ENCODE peak calls at places on chromosomes 4 and X, in seven cellular contexts. L, J, F, E, U, C and Y are unnamed samples.
A peak's percentile ranks its signal among the peaks of the same experiment; 100 is the strongest.

GRCh38 chrX:3076416-3076991 is 35.2 kb downstream of the ARSF start:
- DNase-seq in C (no peak), F (no peak), U (no peak), E (peak; percentile 7), J (no peak), L (no peak), Y (no peak)

GRCh38 chrX:1657367-1658082 is 42.7 kb downstream of the ASMT start:
- DNase-seq in E (peak; percentile 42), J (no peak), C (no peak), U (no peak), F (no peak), L (peak; percentile 17), Y (peak; percentile 36)

GRCh38 chrX:102546818-102547493 is 30.4 kb upstream of the TMSB15A start:
- DNase-seq in J (no peak), C (no peak), F (no peak), E (peak; percentile 8), L (no peak), U (no peak), Y (no peak)

GRCh38 chrX:56728321-56728720 is 722 bp upstream of the NBDY start:
- DNase-seq in F (no peak), C (no peak), U (no peak), L (no peak), E (no peak), J (no peak), Y (peak; percentile 34)

GRCh38 chr4:4784379-4784778 is 75.1 kb upstream of the MSX1 start:
- DNase-seq in L (no peak), F (no peak), E (peak; percentile 88), C (no peak), J (no peak), U (no peak), Y (no peak)

GRCh38 chr4:89939464-89939863 is 44.8 kb downstream of the MMRN1 start:
- DNase-seq in U (no peak), F (no peak), E (no peak), J (no peak), C (no peak), L (no peak), Y (no peak)

GRCh38 chr4:47528651-47529050 is 43.6 kb downstream of the ATP10D start:
- DNase-seq in L (no peak), U (no peak), E (no peak), C (no peak), J (no peak), F (no peak), Y (peak; percentile 75)

GRCh38 chrX:106564986-106565385 is 46.8 kb upstream of the RADX start:
- DNase-seq in J (no peak), F (no peak), U (no peak), L (no peak), E (no peak), C (no peak), Y (no peak)

GRCh38 chr4:165207016-165207430 is 338 bp upstream of the KLHL2 start:
- DNase-seq in U (no peak), J (no peak), F (no peak), L (peak; percentile 31), E (peak; percentile 37), C (no peak), Y (peak; percentile 41)

GRCh38 chr4:64776820-64777219 is 367.6 kb upstream of the TECRL start:
- DNase-seq in L (no peak), E (no peak), C (no peak), F (no peak), J (no peak), U (no peak), Y (no peak)

GRCh38 chr4:155403886-155404285 is 27.1 kb upstream of the MAP9 start:
- DNase-seq in J (no peak), E (peak; percentile 63), F (no peak), L (no peak), C (no peak), U (peak; percentile 36), Y (peak; percentile 64)

GRCh38 chr4:163587867-163588266 is 93.4 kb downstream of the TMA16 start:
- DNase-seq in J (no peak), C (no peak), E (no peak), U (no peak), L (no peak), F (no peak), Y (peak; percentile 1)
- TF ChIP-seq CTCF in J (no peak), C (no peak), E (peak; percentile 34), U (peak; percentile 50), L (no peak), F (peak; percentile 29), Y (peak; percentile 24)

GRCh38 chr4:24550773-24551172 is 33.6 kb downstream of the DHX15 start:
- DNase-seq in J (no peak), E (no peak), F (no peak), L (no peak), C (no peak), U (no peak), Y (peak; percentile 60)

GRCh38 chr4:24547979-24548378 is 36.4 kb downstream of the DHX15 start:
- DNase-seq in E (no peak), U (no peak), C (no peak), L (no peak), F (no peak), J (no peak), Y (no peak)

GRCh38 chr4:24557036-24558022 is 27.0 kb downstream of the DHX15 start:
- DNase-seq in J (no peak), E (no peak), F (no peak), L (no peak), C (no peak), U (peak; percentile 6), Y (peak; percentile 53)

GRCh38 chr4:24551492-24552330 is 32.6 kb downstream of the DHX15 start:
- DNase-seq in C (no peak), F (no peak), E (no peak), L (no peak), U (peak; percentile 2), J (no peak), Y (peak; percentile 61)
- TF ChIP-seq CTCF in C (no peak), F (peak; percentile 18), E (peak; percentile 37), L (peak; percentile 29), U (peak; percentile 61), J (peak; percentile 27), Y (peak; percentile 48)

DNA sequence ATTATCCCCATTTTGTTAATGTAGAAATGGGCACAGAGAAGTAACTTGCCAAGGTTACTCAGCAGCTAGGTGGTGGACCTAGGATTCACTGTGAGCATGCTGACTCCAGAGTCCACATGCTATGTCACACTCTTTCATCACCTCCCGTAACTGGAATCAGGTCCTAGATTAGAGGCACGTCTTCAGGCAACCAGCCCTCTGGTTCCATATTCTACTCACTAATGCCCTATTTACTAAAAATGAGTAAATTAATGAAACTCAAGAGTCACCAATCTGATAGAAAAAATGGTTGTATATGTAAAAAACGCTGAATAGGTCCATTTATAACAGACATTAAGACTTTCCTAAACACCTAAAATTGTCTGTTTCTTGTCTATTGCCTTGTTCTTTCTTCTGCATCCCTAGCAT is 7.7 kb upstream of the RUFY3 start:
- DNase-seq in U (no peak), E (no peak), F (no peak), L (no peak), C (no peak), J (no peak), Y (peak; percentile 21)
- TF ChIP-seq CTCF in U (no peak), E (no peak), F (no peak), L (no peak), C (no peak), J (no peak), Y (no peak)

DNA sequence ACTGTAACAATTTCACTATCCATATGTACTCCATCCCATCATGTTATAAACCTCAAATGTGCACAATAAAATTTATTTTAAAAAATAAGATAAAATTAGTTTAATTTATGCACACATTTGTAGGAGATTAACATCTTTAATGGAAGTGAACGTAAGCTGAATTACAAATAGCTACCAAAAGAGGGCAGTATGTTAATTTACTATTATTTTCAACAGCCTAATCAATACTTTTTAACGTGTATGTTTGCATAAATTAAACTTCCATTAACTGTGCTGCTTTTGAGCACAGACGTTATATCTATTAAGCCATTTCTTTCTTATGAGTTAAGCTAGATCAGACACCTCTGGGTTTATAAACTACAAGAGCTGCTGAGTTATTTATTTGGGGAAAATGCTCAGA is 56.5 kb upstream of the PHKA2 start:
- DNase-seq in L (no peak), F (no peak), U (peak; percentile 4), E (no peak), C (no peak), J (no peak), Y (no peak)
- TF ChIP-seq CTCF in L (no peak), F (peak; percentile 10), U (peak; percentile 44), E (peak; percentile 54), C (no peak), J (no peak), Y (peak; percentile 44)

GRCh38 chrX:19926095-19926494 is 38.7 kb upstream of the SH3KBP1 start:
- DNase-seq in U (no peak), F (no peak), J (no peak), L (no peak), C (no peak), E (no peak), Y (no peak)
- TF ChIP-seq CTCF in U (no peak), F (no peak), J (no peak), L (no peak), C (no peak), E (no peak), Y (no peak)